ENCODE peak calls at places on chromosome 17, in four cellular contexts. U is lung, F is GM13976, J is endothelial cell. B is an unnamed sample.

GRCh38 chr17:10121971-10122707 is 76.3 kb downstream of the GAS7 start:
- DNase-seq in J (no peak), U (no peak), F (peak; percentile 41), B (no peak)

GRCh38 chr17:32491371-32492280 is 4.8 kb downstream of the CDK5R1 start:
- DNase-seq in J (no peak), U (no peak), F (peak; percentile 74), B (no peak)

GRCh38 chr17:7001562-7001961 is 5.7 kb downstream of the ALOX12 start:
- DNase-seq in U (no peak), F (no peak), J (peak; percentile 69), B (no peak)

GRCh38 chr17:75011788-75012319 is 616 bp upstream of the MRPL58 start:
- DNase-seq in U (peak; percentile 51), J (no peak), F (no peak), B (peak; percentile 13)

GRCh38 chr17:1082579-1082978 is 85.7 kb downstream of the TIMM22 start:
- DNase-seq in J (no peak), U (no peak), F (no peak), B (no peak)

GRCh38 chr17:7697828-7698588 is 7.0 kb upstream of the EFNB3 start:
- DNase-seq in J (no peak), U (no peak), F (no peak), B (no peak)

GRCh38 chr17:60586288-60586974 is 13.6 kb upstream of the PPM1D start:
- DNase-seq in F (no peak), J (peak; percentile 30), U (no peak), B (peak; percentile 21)

GRCh38 chr17:62966426-62967110 is 533 bp downstream of the TANC2 start:
- DNase-seq in J (peak; percentile 41), U (peak; percentile 69), F (no peak), B (peak; percentile 55)

GRCh38 chr17:42342242-42343008 is 45.8 kb downstream of the STAT3 start:
- DNase-seq in U (no peak), J (no peak), F (no peak), B (no peak)

GRCh38 chr17:29892201-29892600 is 37.8 kb downstream of the SSH2 start:
- DNase-seq in U (no peak), F (no peak), J (no peak), B (no peak)

GRCh38 chr17:47862621-47863440 is 11.9 kb upstream of the SP6 start:
- DNase-seq in U (no peak), J (no peak), F (no peak), B (peak; percentile 41)

GRCh38 chr17:18117533-18117932 is 9.0 kb downstream of the MYO15A start:
- DNase-seq in U (no peak), F (no peak), J (no peak), B (no peak)

GRCh38 chr17:39699818-39700147 is at the start of gene ERBB2:
- DNase-seq in J (peak; percentile 42), U (peak; percentile 81), F (no peak), B (peak; percentile 86)

GRCh38 chr17:77312786-77313599 is 172.2 kb downstream of the SEC14L1 start:
- DNase-seq in F (no peak), J (no peak), U (no peak), B (no peak)

GRCh38 chr17:39270923-39271322 is 45.2 kb upstream of the STAC2 start:
- DNase-seq in F (peak; percentile 38), U (peak; percentile 32), J (no peak), B (no peak)

GRCh38 chr17:80474933-80475915 is 1.2 kb downstream of the NPTX1 start:
- DNase-seq in U (no peak), J (no peak), F (peak; percentile 53), B (no peak)

GRCh38 chr17:6413073-6413472 is 21.8 kb downstream of the AIPL1 start:
- DNase-seq in J (no peak), U (no peak), F (peak; percentile 69), B (peak; percentile 15)

GRCh38 chr17:1627219-1627986 is 1.2 kb downstream of the SLC43A2 start:
- DNase-seq in U (peak; percentile 54), F (peak; percentile 66), J (peak; percentile 32), B (no peak)

GRCh38 chr17:16442141-16442540 is 26.8 kb downstream of the TRPV2 start:
- DNase-seq in J (no peak), F (no peak), U (no peak), B (peak; percentile 31)

GRCh38 chr17:49848019-49848473 is at the start of gene TAC4:
- DNase-seq in F (no peak), J (no peak), U (no peak), B (no peak)

GRCh38 chr17:34442387-34443111 is 79.5 kb upstream of the CCL1 start:
- DNase-seq in F (no peak), J (no peak), U (no peak), B (no peak)

GRCh38 chr17:14506364-14506763 is 205.5 kb downstream of the HS3ST3B1 start:
- DNase-seq in J (no peak), F (no peak), U (no peak), B (no peak)

GRCh38 chr17:45739786-45740185 is 44.3 kb upstream of the CRHR1 start:
- DNase-seq in F (no peak), U (peak; percentile 71), J (no peak), B (no peak)

GRCh38 chr17:7886227-7887037 is 2.2 kb upstream of the CHD3 start:
- DNase-seq in F (peak; percentile 54), U (peak; percentile 37), J (peak; percentile 44), B (no peak)

GRCh38 chr17:7045492-7046126 is 1.7 kb upstream of the SLC16A11 start:
- DNase-seq in U (no peak), J (no peak), F (no peak), B (peak; percentile 79)

GRCh38 chr17:17575360-17576251 is 15.9 kb downstream of the PEMT start:
- DNase-seq in U (no peak), F (no peak), J (no peak), B (no peak)

GRCh38 chr17:41474863-41475262 is 6.1 kb downstream of the KRT35 start:
- DNase-seq in J (no peak), U (no peak), F (no peak), B (no peak)

GRCh38 chr17:28379814-28380571 is 8.5 kb downstream of the SARM1 start:
- DNase-seq in U (no peak), F (no peak), J (peak; percentile 38), B (no peak)